ENCODE peak calls at places on chromosomes 3 and 15, in seven cellular contexts. P is T1000, H is NCI-H526, I is neural progenitor cell, Q is NCI-H1417, C is left ventricle myocardium inferior, A is pancreas. G is an unnamed sample.

GRCh38 chr15:90930861-90931629 is 1.3 kb downstream of the HDDC3 start:
- DNase-seq in I (no peak), P (no peak), A (no peak), C (no peak), Q (no peak), H (no peak), G (no peak)

GRCh38 chr15:73872370-73872769 is 994 bp upstream of the TBC1D21 start:
- DNase-seq in I (no peak), A (no peak), H (no peak), Q (no peak), P (peak), C (no peak), G (no peak)

GRCh38 chr15:70094690-70095311 is 2.9 kb downstream of the TLE3 start:
- DNase-seq in A (no peak), P (no peak), H (peak), C (no peak), Q (peak), I (no peak), G (no peak)

GRCh38 chr3:20197775-20198174 is 11.8 kb upstream of the SGO1 start:
- DNase-seq in C (no peak), Q (no peak), A (no peak), I (no peak), P (no peak), H (no peak), G (no peak)

GRCh38 chr3:69740103-69741021 is 1.1 kb downstream of the MITF start:
- DNase-seq in P (no peak), C (no peak), H (peak), A (peak), Q (peak), I (peak), G (no peak)

GRCh38 chr3:140717915-140718314 is 40.1 kb downstream of the TRIM42 start:
- DNase-seq in P (no peak), I (no peak), H (no peak), A (no peak), Q (no peak), C (no peak), G (no peak)

GRCh38 chr3:151296226-151296625 is 17.9 kb upstream of the P2RY14 start:
- DNase-seq in A (no peak), Q (no peak), H (no peak), C (no peak), I (no peak), P (no peak), G (no peak)

GRCh38 chr3:51670711-51671089 is 352 bp upstream of the TEX264 start:
- DNase-seq in I (no peak), H (no peak), C (no peak), A (no peak), P (no peak), Q (no peak), G (no peak)

GRCh38 chr3:141070727-141071357 is 19.7 kb downstream of the SPSB4 start:
- DNase-seq in H (no peak), Q (no peak), P (no peak), I (peak), C (no peak), A (no peak), G (no peak)

GRCh38 chr15:61584410-61584809 is 355.3 kb upstream of the RORA start:
- DNase-seq in H (no peak), C (no peak), Q (no peak), A (no peak), P (no peak), I (peak), G (no peak)

GRCh38 chr3:123884258-123884831 is at the start of gene MYLK:
- DNase-seq in Q (peak), P (peak), I (peak), H (peak), C (peak), A (peak), G (peak)

GRCh38 chr3:126269360-126269759 is 87.8 kb downstream of the KLF15 start:
- DNase-seq in P (no peak), C (no peak), A (peak), I (no peak), Q (no peak), H (no peak), G (no peak)

GRCh38 chr3:15783361-15783969 is 14.3 kb downstream of the ANKRD28 start:
- DNase-seq in I (no peak), C (no peak), P (no peak), H (no peak), Q (no peak), A (no peak), G (no peak)

GRCh38 chr3:46422617-46423016 is 15.6 kb downstream of the CCRL2 start:
- DNase-seq in A (no peak), H (no peak), P (no peak), Q (no peak), I (no peak), C (no peak), G (peak)

GRCh38 chr15:78396976-78397375 is 41.0 kb upstream of the IREB2 start:
- DNase-seq in I (no peak), P (no peak), C (peak), Q (no peak), A (peak), H (peak), G (no peak)

GRCh38 chr3:119333773-119334492 is 39.8 kb downstream of the ARHGAP31 start:
- DNase-seq in Q (no peak), I (no peak), H (no peak), P (no peak), A (no peak), C (peak), G (no peak)

GRCh38 chr3:179661777-179662176 is 8.9 kb downstream of the USP13 start:
- DNase-seq in P (no peak), H (no peak), I (no peak), Q (no peak), C (no peak), A (no peak), G (no peak)

GRCh38 chr3:71930056-71930991 is 145.4 kb upstream of the PROK2 start:
- DNase-seq in P (no peak), I (peak), H (no peak), Q (peak), C (no peak), A (no peak), G (peak)

GRCh38 chr3:132211896-132212295 is 105.3 kb upstream of the ACP3 start:
- DNase-seq in P (no peak), H (peak), Q (no peak), A (no peak), I (no peak), C (no peak), G (no peak)

GRCh38 chr3:141959921-141960554 is 83.6 kb downstream of the ATP1B3 start:
- DNase-seq in Q (no peak), P (no peak), H (no peak), C (no peak), A (no peak), I (no peak), G (no peak)

GRCh38 chr3:184227481-184227935 is 1.9 kb upstream of the VWA5B2 start:
- DNase-seq in P (no peak), H (peak), C (no peak), A (peak), Q (peak), I (peak), G (peak)